ENCODE peak calls at places on chromosomes 3 and 15, in seven cellular contexts. P, Z, X, N, U, C and E are unnamed samples.

GRCh38 chr15:41022487-41023090 is 69.3 kb downstream of the CHAC1 start:
- DNase-seq in P (peak; percentile 61), Z (no peak), X (peak; percentile 68), N (peak; percentile 11), U (peak; percentile 46), C (peak; percentile 27), E (peak; percentile 75)

GRCh38 chr15:41292521-41292920 is 39.9 kb downstream of the OIP5 start:
- DNase-seq in P (no peak), Z (no peak), X (no peak), N (no peak), U (no peak), C (no peak), E (no peak)

GRCh38 chr3:88263417-88264116 is 113.8 kb downstream of the C3orf38 start:
- DNase-seq in P (no peak), Z (no peak), X (no peak), N (no peak), U (no peak), C (no peak), E (no peak)

GRCh38 chr3:117885046-117885445 is 1149.6 kb downstream of the IGSF11 start:
- DNase-seq in P (no peak), Z (no peak), X (no peak), N (no peak), U (no peak), C (no peak), E (no peak)

GRCh38 chr3:147415819-147416218 is 6.7 kb downstream of the ZIC1 start:
- DNase-seq in P (no peak), Z (no peak), X (peak; percentile 27), N (no peak), U (no peak), C (no peak), E (no peak)

GRCh38 chr3:23071758-23072157 is 131.4 kb upstream of the UBE2E2 start:
- DNase-seq in P (no peak), Z (no peak), X (no peak), N (peak; percentile 9), U (no peak), C (no peak), E (no peak)

GRCh38 chr15:39918688-39919385 is 1.2 kb downstream of the GPR176 start:
- DNase-seq in P (no peak), Z (peak; percentile 73), X (peak; percentile 70), N (no peak), U (no peak), C (no peak), E (no peak)

GRCh38 chr15:73813071-73813470 is 59.9 kb upstream of the INSYN1 start:
- DNase-seq in P (no peak), Z (no peak), X (no peak), N (no peak), U (no peak), C (no peak), E (no peak)

GRCh38 chr15:78264304-78265136 is at the start of gene DNAJA4:
- DNase-seq in P (peak; percentile 44), Z (no peak), X (no peak), N (peak; percentile 58), U (no peak), C (peak; percentile 65), E (no peak)

GRCh38 chr3:155010416-155010815 is 69.7 kb upstream of the MME start:
- DNase-seq in P (no peak), Z (no peak), X (no peak), N (no peak), U (no peak), C (no peak), E (no peak)

GRCh38 chr3:15815696-15816095 is 17.9 kb upstream of the ANKRD28 start:
- DNase-seq in P (no peak), Z (no peak), X (peak; percentile 84), N (no peak), U (no peak), C (no peak), E (no peak)

GRCh38 chr3:32508731-32509130 is 6.1 kb upstream of the CMTM6 start:
- DNase-seq in P (no peak), Z (no peak), X (no peak), N (no peak), U (no peak), C (no peak), E (no peak)

GRCh38 chr15:79090487-79091203 is at the start of gene RASGRF1:
- DNase-seq in P (peak; percentile 62), Z (no peak), X (no peak), N (no peak), U (peak; percentile 45), C (no peak), E (peak; percentile 48)

GRCh38 chr3:150062492-150062891 is 91.8 kb upstream of the PFN2 start:
- DNase-seq in P (no peak), Z (no peak), X (no peak), N (no peak), U (no peak), C (no peak), E (no peak)

GRCh38 chr3:12653772-12654171 is 10.1 kb downstream of the RAF1 start:
- DNase-seq in P (no peak), Z (no peak), X (no peak), N (no peak), U (no peak), C (no peak), E (no peak)

GRCh38 chr3:12479919-12480425 is 4.3 kb upstream of the TSEN2 start:
- DNase-seq in P (peak; percentile 30), Z (no peak), X (peak; percentile 78), N (peak; percentile 5), U (peak; percentile 19), C (no peak), E (peak; percentile 75)

GRCh38 chr3:16658004-16658932 is 53.0 kb upstream of the DAZL start:
- DNase-seq in P (peak; percentile 25), Z (no peak), X (no peak), N (no peak), U (no peak), C (no peak), E (peak; percentile 37)

GRCh38 chr3:37218206-37218605 is 43.8 kb upstream of the LRRFIP2 start:
- DNase-seq in P (no peak), Z (no peak), X (no peak), N (no peak), U (no peak), C (no peak), E (no peak)

GRCh38 chr3:126439968-126440708 is 35.6 kb downstream of the ZXDC start:
- DNase-seq in P (no peak), Z (no peak), X (no peak), N (no peak), U (no peak), C (no peak), E (peak; percentile 15)

GRCh38 chr3:31532587-31533168 is at the start of gene STT3B:
- DNase-seq in P (peak; percentile 74), Z (no peak), X (peak; percentile 80), N (peak; percentile 88), U (no peak), C (peak; percentile 76), E (peak; percentile 86)

GRCh38 chr15:66067687-66068086 is 185.9 kb downstream of the MEGF11 start:
- DNase-seq in P (no peak), Z (no peak), X (no peak), N (no peak), U (no peak), C (no peak), E (no peak)

GRCh38 chr3:48047841-48048456 is 31.7 kb upstream of the MAP4 start:
- DNase-seq in P (no peak), Z (no peak), X (peak; percentile 46), N (no peak), U (no peak), C (no peak), E (no peak)

GRCh38 chr15:66504563-66505429 is at the start of the genes RPL4 and ZWILCH:
- DNase-seq in P (peak; percentile 64), Z (no peak), X (peak; percentile 75), N (peak; percentile 52), U (peak; percentile 61), C (peak; percentile 78), E (peak; percentile 81)

GRCh38 chr3:105518806-105519418 is 152.2 kb downstream of the ALCAM start:
- DNase-seq in P (no peak), Z (no peak), X (peak; percentile 90), N (peak; percentile 27), U (peak; percentile 26), C (no peak), E (peak; percentile 52)

GRCh38 chr3:129795596-129795995 is 97.9 kb downstream of the TMCC1 start:
- DNase-seq in P (no peak), Z (no peak), X (peak; percentile 83), N (no peak), U (no peak), C (no peak), E (no peak)

GRCh38 chr3:182393830-182394367 is 399.4 kb upstream of the ATP11B start:
- DNase-seq in P (no peak), Z (no peak), X (no peak), N (no peak), U (no peak), C (no peak), E (no peak)

GRCh38 chr3:178059836-178060235 is 476.4 kb upstream of the KCNMB2 start:
- DNase-seq in P (no peak), Z (no peak), X (no peak), N (no peak), U (no peak), C (no peak), E (no peak)

GRCh38 chr3:193872265-193872753 is 263.6 kb upstream of the HES1 start:
- DNase-seq in P (no peak), Z (peak; percentile 94), X (peak; percentile 99), N (no peak), U (no peak), C (no peak), E (no peak)

GRCh38 chr15:60392986-60393811 is 4.6 kb downstream of the ANXA2 start:
- DNase-seq in P (peak; percentile 31), Z (peak; percentile 97), X (peak; percentile 97), N (no peak), U (peak; percentile 30), C (no peak), E (no peak)

GRCh38 chr3:175940881-175941280 is 1081.7 kb downstream of the NAALADL2 start:
- DNase-seq in P (peak; percentile 58), Z (no peak), X (peak; percentile 47), N (no peak), U (no peak), C (no peak), E (peak; percentile 41)

GRCh38 chr3:13700889-13701288 is 152.0 kb downstream of the FBLN2 start:
- DNase-seq in P (no peak), Z (no peak), X (no peak), N (no peak), U (no peak), C (no peak), E (no peak)

GRCh38 chr3:12921736-12922135 is 80.4 kb upstream of the RPL32 start:
- DNase-seq in P (no peak), Z (no peak), X (no peak), N (no peak), U (no peak), C (no peak), E (no peak)